ENCODE peak calls at places on chromosomes 2 and 18, in nine cellular contexts. E is NCI-H1048; I is small intestine; D is activated T-helper 1 cell treated with Interleukin-2 at 50 U/mL for 16 hours; N is WTC11; R is CD4-positive, alpha-beta memory T cell; S is NCI-H1092 treated with DMSO at 0.1 percent for 48 hours; O is fibroblast of the conjunctiva; H is stimulated activated CD4-positive, alpha-beta T cell treated with anti-CD3 and anti-CD28 coated beads, Interleukin-1b, Interleukin-23, amount 100 ng/mL, for 4 hours. Y is an unnamed sample.

GRCh38 chr2:69389271-69389670 is 2.2 kb upstream of the GFPT1 start:
- DNase-seq in E (no peak), I (no peak), D (no peak), N (no peak), R (no peak), S (no peak), O (no peak), H (no peak), Y (no peak)

GRCh38 chr2:237229905-237230304 is 144.2 kb downstream of the COPS8 start:
- DNase-seq in E (no peak), I (no peak), D (no peak), N (no peak), R (no peak), S (no peak), O (no peak), H (no peak), Y (no peak)

GRCh38 chr2:12741361-12741760 is 24.6 kb downstream of the TRIB2 start:
- DNase-seq in E (no peak), I (no peak), D (no peak), N (no peak), R (no peak), S (no peak), O (no peak), H (no peak), Y (peak)

GRCh38 chr2:202064206-202064880 is 8.7 kb upstream of the KIAA2012 start:
- DNase-seq in E (no peak), I (peak), D (no peak), N (no peak), R (no peak), S (peak), O (peak), H (no peak), Y (peak)

GRCh38 chr18:80105369-80106167 is 3.5 kb upstream of the ADNP2 start:
- DNase-seq in E (no peak), I (no peak), D (no peak), N (no peak), R (no peak), S (no peak), O (no peak), H (no peak), Y (no peak)

GRCh38 chr2:181393472-181393871 is 63.7 kb upstream of the ITGA4 start:
- DNase-seq in E (no peak), I (peak), D (no peak), N (no peak), R (no peak), S (peak), O (peak), H (no peak), Y (peak)

GRCh38 chr2:1498176-1498575 is 84.9 kb downstream of the TPO start:
- DNase-seq in E (no peak), I (no peak), D (no peak), N (peak), R (no peak), S (no peak), O (no peak), H (no peak), Y (no peak)

GRCh38 chr18:22412502-22412901 is 5.2 kb downstream of the CTAGE1 start:
- DNase-seq in E (no peak), I (no peak), D (no peak), N (no peak), R (no peak), S (no peak), O (no peak), H (no peak), Y (no peak)

GRCh38 chr2:240928476-240929363 is 22.6 kb downstream of the CROCC2 start:
- DNase-seq in E (no peak), I (no peak), D (no peak), N (no peak), R (no peak), S (no peak), O (no peak), H (no peak), Y (no peak)

GRCh38 chr2:197309369-197310231 is 980 bp downstream of the ANKRD44 start:
- DNase-seq in E (no peak), I (peak), D (peak), N (peak), R (peak), S (peak), O (no peak), H (peak), Y (no peak)

GRCh38 chr18:78073275-78073674 is 823.6 kb downstream of the GALR1 start:
- DNase-seq in E (peak), I (peak), D (no peak), N (no peak), R (no peak), S (peak), O (no peak), H (no peak), Y (no peak)

GRCh38 chr2:29241955-29242565 is 126.8 kb downstream of the CLIP4 start:
- DNase-seq in E (no peak), I (no peak), D (no peak), N (no peak), R (no peak), S (no peak), O (no peak), H (no peak), Y (no peak)

GRCh38 chr2:61645911-61646310 is 107.8 kb upstream of the XPO1 start:
- DNase-seq in E (no peak), I (no peak), D (no peak), N (no peak), R (no peak), S (no peak), O (peak), H (no peak), Y (peak)

GRCh38 chr2:212912445-212913103 is 238.8 kb downstream of the IKZF2 start:
- DNase-seq in E (no peak), I (peak), D (no peak), N (no peak), R (no peak), S (no peak), O (peak), H (no peak), Y (peak)

GRCh38 chr2:105926960-105927678 is 182.4 kb downstream of the NCK2 start:
- DNase-seq in E (no peak), I (peak), D (peak), N (no peak), R (peak), S (peak), O (no peak), H (no peak), Y (no peak)

GRCh38 chr2:112705576-112705975 is 15.2 kb upstream of the NT5DC4 start:
- DNase-seq in E (no peak), I (no peak), D (no peak), N (no peak), R (no peak), S (no peak), O (no peak), H (no peak), Y (peak)

GRCh38 chr2:204669386-204669785 is 124.1 kb downstream of the PARD3B start:
- DNase-seq in E (no peak), I (no peak), D (no peak), N (no peak), R (no peak), S (no peak), O (no peak), H (no peak), Y (no peak)

GRCh38 chr18:48589797-48590519 is 51.1 kb downstream of the CTIF start:
- DNase-seq in E (no peak), I (no peak), D (no peak), N (no peak), R (no peak), S (no peak), O (no peak), H (no peak), Y (peak)

GRCh38 chr2:89833780-89834117 is 1142.3 kb downstream of the RPIA start:
- DNase-seq in E (no peak), I (peak), D (no peak), N (no peak), R (no peak), S (no peak), O (no peak), H (no peak), Y (peak)

GRCh38 chr2:38387887-38388286 is 10.8 kb upstream of the ATL2 start:
- DNase-seq in E (no peak), I (no peak), D (no peak), N (no peak), R (peak), S (no peak), O (no peak), H (no peak), Y (no peak)

GRCh38 chr2:130336877-130337734 is 5.6 kb upstream of the IMP4 start:
- DNase-seq in E (no peak), I (peak), D (no peak), N (peak), R (peak), S (peak), O (peak), H (peak), Y (peak)

GRCh38 chr2:109098251-109098920 is 30.6 kb upstream of the SH3RF3 start:
- DNase-seq in E (no peak), I (no peak), D (no peak), N (no peak), R (no peak), S (no peak), O (no peak), H (no peak), Y (peak)

GRCh38 chr18:46352520-46353250 is 248.5 kb downstream of the HAUS1 start:
- DNase-seq in E (no peak), I (no peak), D (no peak), N (no peak), R (no peak), S (no peak), O (no peak), H (no peak), Y (no peak)

GRCh38 chr2:23760746-23761145 is 166.2 kb downstream of the ATAD2B start:
- DNase-seq in E (no peak), I (no peak), D (no peak), N (no peak), R (no peak), S (no peak), O (peak), H (no peak), Y (peak)

GRCh38 chr18:53457068-53457467 is 767.4 kb downstream of the MBD2 start:
- DNase-seq in E (no peak), I (no peak), D (no peak), N (no peak), R (no peak), S (peak), O (peak), H (no peak), Y (no peak)

GRCh38 chr2:26086779-26087178 is 52.9 kb downstream of the RAB10 start:
- DNase-seq in E (no peak), I (no peak), D (no peak), N (no peak), R (no peak), S (no peak), O (no peak), H (no peak), Y (no peak)

GRCh38 chr18:79794851-79795250 is 2.9 kb upstream of the KCNG2 start:
- DNase-seq in E (no peak), I (no peak), D (no peak), N (no peak), R (no peak), S (no peak), O (no peak), H (no peak), Y (no peak)

GRCh38 chr2:22167256-22167655 is 1043.5 kb downstream of the TDRD15 start:
- DNase-seq in E (no peak), I (no peak), D (no peak), N (no peak), R (no peak), S (no peak), O (no peak), H (no peak), Y (no peak)

GRCh38 chr18:8478166-8478967 is 130.9 kb upstream of the RAB12 start:
- DNase-seq in E (peak), I (peak), D (peak), N (peak), R (no peak), S (peak), O (no peak), H (peak), Y (peak)

GRCh38 chr2:201402651-201403573 is 45.8 kb upstream of the FLACC1 start:
- DNase-seq in E (no peak), I (no peak), D (no peak), N (no peak), R (no peak), S (no peak), O (peak), H (no peak), Y (peak)

GRCh38 chr2:113136828-113137775 is 9.7 kb downstream of the IL1RN start:
- DNase-seq in E (no peak), I (peak), D (no peak), N (peak), R (no peak), S (peak), O (peak), H (no peak), Y (peak)

GRCh38 chr2:108933691-108934117 is 55.3 kb downstream of the EDAR start:
- DNase-seq in E (no peak), I (peak), D (no peak), N (no peak), R (no peak), S (peak), O (no peak), H (no peak), Y (no peak)

GRCh38 chr2:240060977-240061591 is 7.8 kb upstream of the OR6B3 start:
- DNase-seq in E (peak), I (peak), D (no peak), N (no peak), R (peak), S (peak), O (peak), H (no peak), Y (peak)

GRCh38 chr2:221370942-221371221 is 201.2 kb downstream of the EPHA4 start:
- DNase-seq in E (no peak), I (no peak), D (no peak), N (no peak), R (no peak), S (no peak), O (no peak), H (no peak), Y (no peak)

GRCh38 chr18:79567481-79568147 is 112.0 kb upstream of the CTDP1 start:
- DNase-seq in E (no peak), I (no peak), D (no peak), N (peak), R (no peak), S (peak), O (peak), H (no peak), Y (peak)

GRCh38 chr2:231111987-231112386 is 12.9 kb downstream of the HTR2B start:
- DNase-seq in E (no peak), I (no peak), D (no peak), N (no peak), R (no peak), S (no peak), O (peak), H (no peak), Y (peak)

GRCh38 chr18:36717422-36718110 is 111.2 kb downstream of the TPGS2 start:
- DNase-seq in E (no peak), I (no peak), D (no peak), N (no peak), R (no peak), S (no peak), O (no peak), H (no peak), Y (no peak)

GRCh38 chr18:32674491-32674890 is 98.3 kb downstream of the KLHL14 start:
- DNase-seq in E (no peak), I (peak), D (no peak), N (no peak), R (no peak), S (peak), O (no peak), H (no peak), Y (no peak)

GRCh38 chr2:237540223-237540775 is 26.1 kb upstream of the PRLH start:
- DNase-seq in E (no peak), I (no peak), D (no peak), N (no peak), R (no peak), S (no peak), O (no peak), H (no peak), Y (no peak)

Y was measured in RPMI7951.